ENCODE peak calls at places on chromosomes 4 and X, in six cellular contexts. One of them, this sample, is unnamed.
A peak's percentile ranks its signal among the peaks of the same experiment; 100 is the strongest.

GRCh38 chrX:133969191-133969590 is 16.2 kb downstream of the GPC3 start:
- DNase-seq in 8988T: no peak
- DNase-seq in HT1080: no peak
- DNase-seq in NCI-H146: no peak
- DNase-seq in heart right ventricle: no peak
- DNase-seq in colonic mucosa: no peak
- DNase-seq in this sample: no peak

GRCh38 chr4:85787133-85787532 is 312.2 kb downstream of the ARHGAP24 start:
- DNase-seq in 8988T: no peak
- DNase-seq in HT1080: peak; percentile 70
- DNase-seq in NCI-H146: no peak
- DNase-seq in heart right ventricle: no peak
- DNase-seq in colonic mucosa: no peak
- DNase-seq in this sample: no peak

GRCh38 chr4:106036848-106037247 is 141.6 kb downstream of the NPNT start:
- DNase-seq in 8988T: no peak
- DNase-seq in HT1080: no peak
- DNase-seq in NCI-H146: no peak
- DNase-seq in heart right ventricle: no peak
- DNase-seq in colonic mucosa: no peak
- DNase-seq in this sample: no peak

GRCh38 chr4:143207555-143207954 is 22.8 kb downstream of the USP38 start:
- DNase-seq in 8988T: no peak
- DNase-seq in HT1080: no peak
- DNase-seq in NCI-H146: no peak
- DNase-seq in heart right ventricle: no peak
- DNase-seq in colonic mucosa: no peak
- DNase-seq in this sample: no peak

GRCh38 chr4:81504685-81505598 is 33.2 kb upstream of the RASGEF1B start:
- DNase-seq in 8988T: no peak
- DNase-seq in HT1080: no peak
- DNase-seq in NCI-H146: no peak
- DNase-seq in heart right ventricle: peak; percentile 48
- DNase-seq in colonic mucosa: peak; percentile 75
- DNase-seq in this sample: peak; percentile 67

GRCh38 chr4:37467824-37468223 is 218.4 kb downstream of the RELL1 start:
- DNase-seq in 8988T: no peak
- DNase-seq in HT1080: no peak
- DNase-seq in NCI-H146: no peak
- DNase-seq in heart right ventricle: no peak
- DNase-seq in colonic mucosa: no peak
- DNase-seq in this sample: no peak

GRCh38 chrX:102958794-102959193 is 21.7 kb downstream of the RAB40AL start:
- DNase-seq in 8988T: no peak
- DNase-seq in HT1080: no peak
- DNase-seq in NCI-H146: no peak
- DNase-seq in heart right ventricle: no peak
- DNase-seq in colonic mucosa: no peak
- DNase-seq in this sample: no peak

GRCh38 chr4:55729306-55730142 is 90.1 kb upstream of the EXOC1L start:
- DNase-seq in 8988T: no peak
- DNase-seq in HT1080: no peak
- DNase-seq in NCI-H146: no peak
- DNase-seq in heart right ventricle: no peak
- DNase-seq in colonic mucosa: peak; percentile 33
- DNase-seq in this sample: no peak

GRCh38 chr4:1728061-1728980 is 7.0 kb downstream of the TACC3 start:
- DNase-seq in 8988T: no peak
- DNase-seq in HT1080: no peak
- DNase-seq in NCI-H146: no peak
- DNase-seq in heart right ventricle: no peak
- DNase-seq in colonic mucosa: no peak
- DNase-seq in this sample: no peak

GRCh38 chrX:105460366-105460765 is 239.9 kb upstream of the TEX13A start:
- DNase-seq in 8988T: no peak
- DNase-seq in HT1080: peak; percentile 22
- DNase-seq in NCI-H146: no peak
- DNase-seq in heart right ventricle: no peak
- DNase-seq in colonic mucosa: no peak
- DNase-seq in this sample: no peak

GRCh38 chr4:145804134-145804533 is 124.2 kb downstream of the C4orf51 start:
- DNase-seq in 8988T: no peak
- DNase-seq in HT1080: peak; percentile 48
- DNase-seq in NCI-H146: no peak
- DNase-seq in heart right ventricle: no peak
- DNase-seq in colonic mucosa: no peak
- DNase-seq in this sample: peak; percentile 54

GRCh38 chrX:115650916-115651315 is 89.9 kb downstream of the PLS3 start:
- DNase-seq in 8988T: no peak
- DNase-seq in HT1080: peak; percentile 42
- DNase-seq in NCI-H146: peak; percentile 62
- DNase-seq in heart right ventricle: no peak
- DNase-seq in colonic mucosa: peak; percentile 33
- DNase-seq in this sample: no peak

GRCh38 chr4:41877020-41877796 is 58.0 kb upstream of the TMEM33 start:
- DNase-seq in 8988T: no peak
- DNase-seq in HT1080: no peak
- DNase-seq in NCI-H146: no peak
- DNase-seq in heart right ventricle: no peak
- DNase-seq in colonic mucosa: no peak
- DNase-seq in this sample: no peak

GRCh38 chrX:57156397-57157049 is 19.3 kb upstream of the SPIN2A start:
- DNase-seq in 8988T: no peak
- DNase-seq in HT1080: peak; percentile 23
- DNase-seq in NCI-H146: peak; percentile 4
- DNase-seq in heart right ventricle: no peak
- DNase-seq in colonic mucosa: peak; percentile 47
- DNase-seq in this sample: no peak

GRCh38 chr4:149426461-149426860 is 389.2 kb downstream of the IQCM start:
- DNase-seq in 8988T: no peak
- DNase-seq in HT1080: peak; percentile 46
- DNase-seq in NCI-H146: no peak
- DNase-seq in heart right ventricle: no peak
- DNase-seq in colonic mucosa: no peak
- DNase-seq in this sample: no peak

GRCh38 chrX:112359906-112360305 is 277.3 kb upstream of the TRPC5 start:
- DNase-seq in 8988T: no peak
- DNase-seq in HT1080: no peak
- DNase-seq in NCI-H146: no peak
- DNase-seq in heart right ventricle: no peak
- DNase-seq in colonic mucosa: no peak
- DNase-seq in this sample: no peak

GRCh38 chr4:156815717-156816319 is 155.8 kb downstream of the PDGFC start:
- DNase-seq in 8988T: no peak
- DNase-seq in HT1080: no peak
- DNase-seq in NCI-H146: peak; percentile 70
- DNase-seq in heart right ventricle: no peak
- DNase-seq in colonic mucosa: no peak
- DNase-seq in this sample: no peak

GRCh38 chrX:21926116-21926515 is 14.4 kb upstream of the SMS start:
- DNase-seq in 8988T: no peak
- DNase-seq in HT1080: no peak
- DNase-seq in NCI-H146: no peak
- DNase-seq in heart right ventricle: no peak
- DNase-seq in colonic mucosa: no peak
- DNase-seq in this sample: no peak

GRCh38 chrX:107851215-107851614 is 25.5 kb downstream of the MID2 start:
- DNase-seq in 8988T: no peak
- DNase-seq in HT1080: no peak
- DNase-seq in NCI-H146: no peak
- DNase-seq in heart right ventricle: no peak
- DNase-seq in colonic mucosa: no peak
- DNase-seq in this sample: no peak

GRCh38 chr4:3461515-3462291 is 1.4 kb upstream of the DOK7 start:
- DNase-seq in 8988T: no peak
- DNase-seq in HT1080: peak; percentile 41
- DNase-seq in NCI-H146: peak; percentile 19
- DNase-seq in heart right ventricle: peak; percentile 81
- DNase-seq in colonic mucosa: peak; percentile 70
- DNase-seq in this sample: peak; percentile 79

GRCh38 chrX:45784590-45784989 is 583.9 kb upstream of the DIPK2B start:
- DNase-seq in 8988T: no peak
- DNase-seq in HT1080: no peak
- DNase-seq in NCI-H146: no peak
- DNase-seq in heart right ventricle: no peak
- DNase-seq in colonic mucosa: no peak
- DNase-seq in this sample: no peak

GRCh38 chr4:106659386-106659785 is 290.8 kb upstream of the GIMD1 start:
- DNase-seq in 8988T: no peak
- DNase-seq in HT1080: peak; percentile 62
- DNase-seq in NCI-H146: no peak
- DNase-seq in heart right ventricle: no peak
- DNase-seq in colonic mucosa: no peak
- DNase-seq in this sample: no peak

GRCh38 chr4:23374280-23374679 is 515.6 kb downstream of the PPARGC1A start:
- DNase-seq in 8988T: no peak
- DNase-seq in HT1080: no peak
- DNase-seq in NCI-H146: no peak
- DNase-seq in heart right ventricle: no peak
- DNase-seq in colonic mucosa: no peak
- DNase-seq in this sample: no peak

GRCh38 chrX:129980043-129980442 is 2.4 kb upstream of the BCORL1 start:
- DNase-seq in 8988T: no peak
- DNase-seq in HT1080: no peak
- DNase-seq in NCI-H146: no peak
- DNase-seq in heart right ventricle: peak; percentile 35
- DNase-seq in colonic mucosa: peak; percentile 34
- DNase-seq in this sample: peak; percentile 51

GRCh38 chr4:23779422-23779821 is 110.4 kb downstream of the PPARGC1A start:
- DNase-seq in 8988T: no peak
- DNase-seq in HT1080: no peak
- DNase-seq in NCI-H146: no peak
- DNase-seq in heart right ventricle: no peak
- DNase-seq in colonic mucosa: no peak
- DNase-seq in this sample: no peak

GRCh38 chr4:138114434-138114833 is 127.7 kb downstream of the SLC7A11 start:
- DNase-seq in 8988T: no peak
- DNase-seq in HT1080: no peak
- DNase-seq in NCI-H146: no peak
- DNase-seq in heart right ventricle: no peak
- DNase-seq in colonic mucosa: no peak
- DNase-seq in this sample: no peak

GRCh38 chr4:153223935-153224334 is 19.7 kb downstream of the TRIM2 start:
- DNase-seq in 8988T: no peak
- DNase-seq in HT1080: peak; percentile 66
- DNase-seq in NCI-H146: no peak
- DNase-seq in heart right ventricle: no peak
- DNase-seq in colonic mucosa: no peak
- DNase-seq in this sample: no peak

GRCh38 chr4:2046031-2046961 is 12.8 kb upstream of the NAT8L start:
- DNase-seq in 8988T: no peak
- DNase-seq in HT1080: no peak
- DNase-seq in NCI-H146: no peak
- DNase-seq in heart right ventricle: no peak
- DNase-seq in colonic mucosa: no peak
- DNase-seq in this sample: no peak

GRCh38 chr4:20916106-20916505 is 215.8 kb downstream of the PACRGL start:
- DNase-seq in 8988T: no peak
- DNase-seq in HT1080: peak; percentile 52
- DNase-seq in NCI-H146: no peak
- DNase-seq in heart right ventricle: no peak
- DNase-seq in colonic mucosa: peak; percentile 19
- DNase-seq in this sample: no peak

GRCh38 chrX:109774706-109775105 is 41.6 kb upstream of the ACSL4 start:
- DNase-seq in 8988T: no peak
- DNase-seq in HT1080: peak; percentile 33
- DNase-seq in NCI-H146: no peak
- DNase-seq in heart right ventricle: no peak
- DNase-seq in colonic mucosa: no peak
- DNase-seq in this sample: no peak

GRCh38 chr4:176818531-176818930 is 25.8 kb upstream of the VEGFC start:
- DNase-seq in 8988T: no peak
- DNase-seq in HT1080: no peak
- DNase-seq in NCI-H146: no peak
- DNase-seq in heart right ventricle: no peak
- DNase-seq in colonic mucosa: no peak
- DNase-seq in this sample: no peak